ENCODE peak calls at places on chromosomes 2 and 18, in nine cellular contexts. One of them, this sample, is unnamed.

GRCh38 chr2:145687445-145688104 is 1167.7 kb upstream of the ZEB2 start:
- DNase-seq in colonic mucosa: no peak
- DNase-seq in heart right ventricle: no peak
- DNase-seq in transverse colon: no peak
- DNase-seq in cardiac muscle cell: peak
- DNase-seq in thoracic aorta: no peak
- DNase-seq in brain microvascular endothelial cell: no peak
- DNase-seq in AG04450: no peak
- DNase-seq in CD8-positive, alpha-beta T cell: no peak
- DNase-seq in this sample: no peak

GRCh38 chr2:83368461-83368860 is 1090.6 kb downstream of the SUCLG1 start:
- DNase-seq in colonic mucosa: no peak
- DNase-seq in heart right ventricle: no peak
- DNase-seq in transverse colon: no peak
- DNase-seq in cardiac muscle cell: no peak
- DNase-seq in thoracic aorta: no peak
- DNase-seq in brain microvascular endothelial cell: no peak
- DNase-seq in AG04450: no peak
- DNase-seq in CD8-positive, alpha-beta T cell: no peak
- DNase-seq in this sample: no peak

GRCh38 chr2:237752761-237753165 is 45.8 kb upstream of the RBM44 start:
- DNase-seq in colonic mucosa: no peak
- DNase-seq in heart right ventricle: no peak
- DNase-seq in transverse colon: no peak
- DNase-seq in cardiac muscle cell: no peak
- DNase-seq in thoracic aorta: no peak
- DNase-seq in brain microvascular endothelial cell: no peak
- DNase-seq in AG04450: no peak
- DNase-seq in CD8-positive, alpha-beta T cell: no peak
- DNase-seq in this sample: no peak

GRCh38 chr2:219385958-219386520 is 1.7 kb downstream of the DNPEP start:
- DNase-seq in colonic mucosa: no peak
- DNase-seq in heart right ventricle: no peak
- DNase-seq in transverse colon: no peak
- DNase-seq in cardiac muscle cell: no peak
- DNase-seq in thoracic aorta: no peak
- DNase-seq in brain microvascular endothelial cell: no peak
- DNase-seq in AG04450: no peak
- DNase-seq in CD8-positive, alpha-beta T cell: no peak
- DNase-seq in this sample: no peak

GRCh38 chr2:218039171-218039570 is 29.9 kb upstream of the RUFY4 start:
- DNase-seq in colonic mucosa: no peak
- DNase-seq in heart right ventricle: no peak
- DNase-seq in transverse colon: no peak
- DNase-seq in cardiac muscle cell: no peak
- DNase-seq in thoracic aorta: no peak
- DNase-seq in brain microvascular endothelial cell: no peak
- DNase-seq in AG04450: no peak
- DNase-seq in CD8-positive, alpha-beta T cell: no peak
- DNase-seq in this sample: no peak

GRCh38 chr18:11258014-11258413 is 108.6 kb upstream of the PIEZO2 start:
- DNase-seq in colonic mucosa: no peak
- DNase-seq in heart right ventricle: no peak
- DNase-seq in transverse colon: no peak
- DNase-seq in cardiac muscle cell: no peak
- DNase-seq in thoracic aorta: no peak
- DNase-seq in brain microvascular endothelial cell: no peak
- DNase-seq in AG04450: no peak
- DNase-seq in CD8-positive, alpha-beta T cell: no peak
- DNase-seq in this sample: no peak

GRCh38 chr2:105688946-105689345 is 55.8 kb upstream of the NCK2 start:
- DNase-seq in colonic mucosa: no peak
- DNase-seq in heart right ventricle: no peak
- DNase-seq in transverse colon: no peak
- DNase-seq in cardiac muscle cell: no peak
- DNase-seq in thoracic aorta: no peak
- DNase-seq in brain microvascular endothelial cell: no peak
- DNase-seq in AG04450: no peak
- DNase-seq in CD8-positive, alpha-beta T cell: no peak
- DNase-seq in this sample: no peak

GRCh38 chr18:4831791-4832375 is 365.2 kb downstream of the AKAIN1 start:
- DNase-seq in colonic mucosa: no peak
- DNase-seq in heart right ventricle: no peak
- DNase-seq in transverse colon: no peak
- DNase-seq in cardiac muscle cell: no peak
- DNase-seq in thoracic aorta: no peak
- DNase-seq in brain microvascular endothelial cell: no peak
- DNase-seq in AG04450: no peak
- DNase-seq in CD8-positive, alpha-beta T cell: no peak
- DNase-seq in this sample: no peak

GRCh38 chr2:176038694-176039093 is 36.6 kb upstream of the LNPK start:
- DNase-seq in colonic mucosa: no peak
- DNase-seq in heart right ventricle: no peak
- DNase-seq in transverse colon: no peak
- DNase-seq in cardiac muscle cell: no peak
- DNase-seq in thoracic aorta: no peak
- DNase-seq in brain microvascular endothelial cell: no peak
- DNase-seq in AG04450: no peak
- DNase-seq in CD8-positive, alpha-beta T cell: no peak
- DNase-seq in this sample: no peak

GRCh38 chr2:27249077-27249890 is 13.6 kb downstream of the SLC30A3 start:
- DNase-seq in colonic mucosa: no peak
- DNase-seq in heart right ventricle: no peak
- DNase-seq in transverse colon: no peak
- DNase-seq in cardiac muscle cell: no peak
- DNase-seq in thoracic aorta: no peak
- DNase-seq in brain microvascular endothelial cell: peak
- DNase-seq in AG04450: no peak
- DNase-seq in CD8-positive, alpha-beta T cell: no peak
- DNase-seq in this sample: no peak

GRCh38 chr2:102872388-102872787 is 110.6 kb downstream of the TMEM182 start:
- DNase-seq in colonic mucosa: no peak
- DNase-seq in heart right ventricle: no peak
- DNase-seq in transverse colon: no peak
- DNase-seq in cardiac muscle cell: no peak
- DNase-seq in thoracic aorta: no peak
- DNase-seq in brain microvascular endothelial cell: no peak
- DNase-seq in AG04450: no peak
- DNase-seq in CD8-positive, alpha-beta T cell: no peak
- DNase-seq in this sample: no peak

GRCh38 chr18:62979900-62980299 is 264.6 kb downstream of the PHLPP1 start:
- DNase-seq in colonic mucosa: no peak
- DNase-seq in heart right ventricle: no peak
- DNase-seq in transverse colon: no peak
- DNase-seq in cardiac muscle cell: no peak
- DNase-seq in thoracic aorta: no peak
- DNase-seq in brain microvascular endothelial cell: no peak
- DNase-seq in AG04450: no peak
- DNase-seq in CD8-positive, alpha-beta T cell: no peak
- DNase-seq in this sample: no peak

GRCh38 chr2:204268458-204268857 is 276.8 kb upstream of the PARD3B start:
- DNase-seq in colonic mucosa: no peak
- DNase-seq in heart right ventricle: no peak
- DNase-seq in transverse colon: no peak
- DNase-seq in cardiac muscle cell: no peak
- DNase-seq in thoracic aorta: no peak
- DNase-seq in brain microvascular endothelial cell: no peak
- DNase-seq in AG04450: no peak
- DNase-seq in CD8-positive, alpha-beta T cell: no peak
- DNase-seq in this sample: no peak

DNA sequence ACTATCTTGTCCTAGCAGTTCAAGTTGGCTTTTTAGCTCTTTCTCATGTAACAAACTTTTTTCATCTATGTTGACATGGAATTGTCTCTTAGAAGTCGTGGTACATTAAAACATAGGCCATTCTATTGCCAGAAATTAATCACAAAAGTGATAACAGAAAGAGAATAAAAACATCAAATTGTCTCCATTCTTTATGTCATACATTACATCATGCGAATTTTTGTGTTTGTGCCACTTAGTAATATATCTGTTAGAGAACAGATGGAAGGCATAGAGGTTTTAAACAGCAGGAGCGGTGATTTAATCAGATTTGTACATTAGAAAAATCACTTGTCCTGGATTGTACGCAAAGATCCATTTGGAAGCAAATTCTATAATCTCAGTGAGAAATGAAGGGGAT is 136.5 kb upstream of the CDH20 start:
- DNase-seq in colonic mucosa: no peak
- DNase-seq in heart right ventricle: no peak
- DNase-seq in transverse colon: no peak
- DNase-seq in cardiac muscle cell: no peak
- DNase-seq in thoracic aorta: no peak
- DNase-seq in brain microvascular endothelial cell: no peak
- DNase-seq in AG04450: no peak
- DNase-seq in CD8-positive, alpha-beta T cell: no peak
- DNase-seq in this sample: no peak
- H3K27ac ChIP-seq in colonic mucosa: no peak
- H3K27ac ChIP-seq in heart right ventricle: no peak
- H3K27ac ChIP-seq in transverse colon: no peak
- H3K27ac ChIP-seq in cardiac muscle cell: no peak
- H3K27ac ChIP-seq in thoracic aorta: no peak
- H3K27ac ChIP-seq in brain microvascular endothelial cell: no peak
- H3K27ac ChIP-seq in AG04450: no peak
- H3K27ac ChIP-seq in CD8-positive, alpha-beta T cell: no peak
- H3K27ac ChIP-seq in this sample: no peak

DNA sequence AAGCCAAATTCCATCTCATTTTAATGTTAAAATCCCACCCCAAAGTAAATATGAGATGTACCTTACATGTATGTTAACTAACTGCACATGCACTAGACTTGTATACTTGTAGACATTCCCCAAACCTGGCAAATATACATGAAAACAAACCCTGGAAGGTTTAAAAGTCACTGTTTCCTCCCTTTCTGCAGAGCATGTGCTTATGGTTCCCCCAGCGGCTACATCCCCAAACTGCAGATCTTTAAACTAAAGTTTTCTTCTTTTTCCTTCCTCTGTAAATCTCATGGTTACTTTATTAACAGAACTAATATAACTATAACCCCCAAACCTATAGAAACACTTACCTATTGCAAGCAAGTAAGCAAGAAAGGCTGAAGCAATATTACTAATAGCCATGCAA is 731.5 kb downstream of the LRP1B start:
- DNase-seq in colonic mucosa: no peak
- DNase-seq in heart right ventricle: no peak
- DNase-seq in transverse colon: no peak
- DNase-seq in cardiac muscle cell: peak
- DNase-seq in thoracic aorta: no peak
- DNase-seq in brain microvascular endothelial cell: no peak
- DNase-seq in AG04450: no peak
- DNase-seq in CD8-positive, alpha-beta T cell: no peak
- DNase-seq in this sample: no peak
- TF ChIP-seq CTCF in colonic mucosa: no peak
- TF ChIP-seq CTCF in heart right ventricle: no peak
- TF ChIP-seq CTCF in transverse colon: no peak
- TF ChIP-seq CTCF in cardiac muscle cell: peak
- TF ChIP-seq CTCF in thoracic aorta: no peak
- TF ChIP-seq CTCF in brain microvascular endothelial cell: peak
- TF ChIP-seq CTCF in AG04450: peak
- TF ChIP-seq CTCF in CD8-positive, alpha-beta T cell: no peak
- TF ChIP-seq CTCF in this sample: no peak

GRCh38 chr18:2853926-2854664 is 7.3 kb downstream of the EMILIN2 start:
- DNase-seq in colonic mucosa: no peak
- DNase-seq in heart right ventricle: no peak
- DNase-seq in transverse colon: no peak
- DNase-seq in cardiac muscle cell: peak
- DNase-seq in thoracic aorta: no peak
- DNase-seq in brain microvascular endothelial cell: no peak
- DNase-seq in AG04450: no peak
- DNase-seq in CD8-positive, alpha-beta T cell: no peak
- DNase-seq in this sample: no peak

GRCh38 chr18:2853173-2853925 is 6.5 kb downstream of the EMILIN2 start:
- DNase-seq in colonic mucosa: no peak
- DNase-seq in heart right ventricle: no peak
- DNase-seq in transverse colon: no peak
- DNase-seq in cardiac muscle cell: no peak
- DNase-seq in thoracic aorta: no peak
- DNase-seq in brain microvascular endothelial cell: no peak
- DNase-seq in AG04450: no peak
- DNase-seq in CD8-positive, alpha-beta T cell: no peak
- DNase-seq in this sample: no peak

GRCh38 chr18:2856499-2856898 is 9.7 kb downstream of the EMILIN2 start:
- DNase-seq in colonic mucosa: no peak
- DNase-seq in heart right ventricle: no peak
- DNase-seq in transverse colon: no peak
- DNase-seq in cardiac muscle cell: peak
- DNase-seq in thoracic aorta: no peak
- DNase-seq in brain microvascular endothelial cell: no peak
- DNase-seq in AG04450: no peak
- DNase-seq in CD8-positive, alpha-beta T cell: no peak
- DNase-seq in this sample: no peak

GRCh38 chr18:2855560-2856350 is 8.9 kb downstream of the EMILIN2 start:
- DNase-seq in colonic mucosa: no peak
- DNase-seq in heart right ventricle: no peak
- DNase-seq in transverse colon: no peak
- DNase-seq in cardiac muscle cell: no peak
- DNase-seq in thoracic aorta: no peak
- DNase-seq in brain microvascular endothelial cell: no peak
- DNase-seq in AG04450: no peak
- DNase-seq in CD8-positive, alpha-beta T cell: no peak
- DNase-seq in this sample: no peak

DNA sequence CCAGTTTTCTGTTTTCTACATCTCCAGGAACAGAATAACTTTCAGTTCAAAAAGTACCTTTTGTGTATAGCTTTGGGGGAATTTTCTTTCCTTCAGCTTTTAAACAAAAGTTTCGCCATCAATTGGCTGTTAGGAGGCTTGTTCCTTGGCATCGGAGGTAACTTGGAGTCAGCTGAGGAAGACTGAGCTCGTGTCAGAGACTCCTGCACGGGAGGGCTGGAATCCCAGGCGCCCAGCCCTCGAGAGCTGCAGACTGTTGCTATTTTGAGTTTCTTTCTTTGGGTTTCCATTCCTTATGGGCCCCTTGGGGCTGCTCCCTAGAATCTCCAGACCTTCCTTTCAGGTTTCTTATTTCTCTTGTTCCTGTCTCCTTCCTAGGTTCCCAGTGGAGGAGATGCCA is 8.1 kb downstream of the EMILIN2 start:
- DNase-seq in colonic mucosa: no peak
- DNase-seq in heart right ventricle: no peak
- DNase-seq in transverse colon: no peak
- DNase-seq in cardiac muscle cell: peak
- DNase-seq in thoracic aorta: no peak
- DNase-seq in brain microvascular endothelial cell: no peak
- DNase-seq in AG04450: no peak
- DNase-seq in CD8-positive, alpha-beta T cell: no peak
- DNase-seq in this sample: no peak
- H3K27ac ChIP-seq in colonic mucosa: no peak
- H3K27ac ChIP-seq in heart right ventricle: peak
- H3K27ac ChIP-seq in transverse colon: no peak
- H3K27ac ChIP-seq in cardiac muscle cell: peak
- H3K27ac ChIP-seq in thoracic aorta: peak
- H3K27ac ChIP-seq in brain microvascular endothelial cell: no peak
- H3K27ac ChIP-seq in AG04450: no peak
- H3K27ac ChIP-seq in CD8-positive, alpha-beta T cell: no peak
- H3K27ac ChIP-seq in this sample: no peak

DNA sequence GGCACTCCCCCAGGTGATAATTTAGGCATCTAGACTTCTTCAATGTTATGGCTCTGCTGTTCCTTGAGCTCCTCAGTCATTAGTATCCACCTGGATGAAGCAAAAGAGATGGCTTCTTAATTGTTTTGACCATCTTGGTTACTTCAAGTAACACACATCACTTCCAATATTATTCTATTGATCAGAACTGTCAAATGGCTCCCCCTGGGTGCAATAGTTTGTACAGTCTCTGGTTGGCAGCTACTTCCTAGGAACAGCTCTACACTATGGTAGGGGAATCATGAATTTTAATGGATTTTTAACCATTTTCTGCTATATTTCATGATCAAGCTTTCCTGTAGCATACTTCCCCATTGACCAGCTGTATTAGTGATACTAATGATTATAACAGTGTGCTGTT is 157.0 kb downstream of the NYAP2 start:
- DNase-seq in colonic mucosa: no peak
- DNase-seq in heart right ventricle: no peak
- DNase-seq in transverse colon: no peak
- DNase-seq in cardiac muscle cell: no peak
- DNase-seq in thoracic aorta: no peak
- DNase-seq in brain microvascular endothelial cell: no peak
- DNase-seq in AG04450: no peak
- DNase-seq in CD8-positive, alpha-beta T cell: no peak
- DNase-seq in this sample: no peak
- TF ChIP-seq CTCF in colonic mucosa: no peak
- TF ChIP-seq CTCF in heart right ventricle: no peak
- TF ChIP-seq CTCF in transverse colon: no peak
- TF ChIP-seq CTCF in cardiac muscle cell: no peak
- TF ChIP-seq CTCF in thoracic aorta: no peak
- TF ChIP-seq CTCF in brain microvascular endothelial cell: peak
- TF ChIP-seq CTCF in AG04450: peak
- TF ChIP-seq CTCF in CD8-positive, alpha-beta T cell: no peak
- TF ChIP-seq CTCF in this sample: no peak